ENCODE peak calls at places on chromosomes 12 and 14, in four cellular contexts. One of them, this sample, is unnamed.

GRCh38 chr14:32408018-32408417 is 78.9 kb downstream of the AKAP6 start:
- DNase-seq in neural crest cell: no peak
- DNase-seq in nephron progenitor cell: no peak
- DNase-seq in NCI-H2029: no peak
- DNase-seq in this sample: peak

GRCh38 chr12:129028824-129029223 is 175.5 kb downstream of the GLT1D1 start:
- DNase-seq in neural crest cell: no peak
- DNase-seq in nephron progenitor cell: no peak
- DNase-seq in NCI-H2029: no peak
- DNase-seq in this sample: no peak

GRCh38 chr14:31913370-31913769 is 163.7 kb upstream of the ARHGAP5 start:
- DNase-seq in neural crest cell: no peak
- DNase-seq in nephron progenitor cell: no peak
- DNase-seq in NCI-H2029: no peak
- DNase-seq in this sample: no peak

GRCh38 chr12:129193263-129193871 is 340.1 kb downstream of the GLT1D1 start:
- DNase-seq in neural crest cell: peak
- DNase-seq in nephron progenitor cell: peak
- DNase-seq in NCI-H2029: no peak
- DNase-seq in this sample: no peak

GRCh38 chr12:132561784-132562156 is 48.6 kb downstream of the LRCOL1 start:
- DNase-seq in neural crest cell: peak
- DNase-seq in nephron progenitor cell: peak
- DNase-seq in NCI-H2029: no peak
- DNase-seq in this sample: peak

GRCh38 chr12:66861157-66861750 is 182.4 kb upstream of the GRIP1 start:
- DNase-seq in neural crest cell: peak
- DNase-seq in nephron progenitor cell: peak
- DNase-seq in NCI-H2029: peak
- DNase-seq in this sample: no peak

GRCh38 chr14:36068777-36069534 is 107.6 kb downstream of the PTCSC3 start:
- DNase-seq in neural crest cell: no peak
- DNase-seq in nephron progenitor cell: no peak
- DNase-seq in NCI-H2029: peak
- DNase-seq in this sample: no peak

GRCh38 chr12:55972906-55973597 is 826 bp upstream of the RAB5B start:
- DNase-seq in neural crest cell: no peak
- DNase-seq in nephron progenitor cell: no peak
- DNase-seq in NCI-H2029: no peak
- DNase-seq in this sample: no peak

GRCh38 chr12:53976172-53976822 is 1.5 kb upstream of the HOTAIR start:
- DNase-seq in neural crest cell: no peak
- DNase-seq in nephron progenitor cell: no peak
- DNase-seq in NCI-H2029: no peak
- DNase-seq in this sample: no peak